ENCODE peak calls at places on chromosomes 13 and 19, in ten cellular contexts. V is ovary, Z is lower lobe of right lung, T is heart right ventricle, B is hepatocyte, Y is breast epithelium, X is psoas muscle, S is uterus, K is OCI-LY7, H is tibial nerve. N is an unnamed sample. For H3K9me3, the result is how much of the 10 kb centered on the place peaks cover.

GRCh38 chr19:34733266-34733825 is 697 bp upstream of the ZNF181 start:
- DNase-seq in H (peak), T (no peak), Y (no peak), V (no peak), B (peak), X (peak), S (no peak), Z (peak), K (peak), N (no peak)

GRCh38 chr13:38914070-38914469 is 76.6 kb downstream of the STOML3 start:
- DNase-seq in B (no peak), H (no peak), Y (no peak), V (no peak), X (no peak), T (no peak), K (no peak), Z (no peak), S (no peak), N (no peak)

GRCh38 chr13:40109324-40109958 is 454.0 kb downstream of the COG6 start:
- DNase-seq in X (no peak), T (no peak), B (peak), S (no peak), Z (no peak), V (no peak), K (no peak), H (no peak), Y (no peak), N (no peak)

GRCh38 chr19:16325671-16326400 is 1.2 kb downstream of the KLF2 start:
- DNase-seq in K (peak), T (peak), Y (no peak), H (no peak), Z (peak), X (peak), B (peak), V (peak), S (peak), N (no peak)

GRCh38 chr13:111937763-111938375 is 129.1 kb upstream of the SOX1 start:
- DNase-seq in Z (no peak), V (no peak), X (no peak), H (no peak), S (no peak), T (no peak), Y (no peak), B (no peak), K (no peak), N (no peak)

GRCh38 chr19:40305403-40305802 is 20.3 kb upstream of the AKT2 start:
- DNase-seq in Z (peak), Y (peak), H (no peak), V (peak), B (peak), S (peak), T (peak), X (peak), K (peak), N (peak)

GRCh38 chr19:13959962-13960862 is 7.9 kb downstream of the DCAF15 start:
- DNase-seq in S (no peak), V (no peak), B (peak), Y (no peak), X (peak), K (no peak), T (no peak), H (no peak), Z (no peak), N (no peak)

GRCh38 chr13:44142540-44142867 is 231.1 kb upstream of the SERP2 start:
- DNase-seq in S (no peak), Z (no peak), V (no peak), X (no peak), T (no peak), B (peak), Y (no peak), H (no peak), K (no peak), N (no peak)

GRCh38 chr13:75818181-75819110 is 182.3 kb downstream of the LMO7 start:
- DNase-seq in Z (no peak), H (no peak), Y (no peak), K (no peak), X (no peak), S (no peak), B (no peak), T (no peak), V (no peak), N (no peak)

GRCh38 chr19:38656171-38656981 is 8.9 kb downstream of the ACTN4 start:
- DNase-seq in Y (no peak), K (no peak), T (no peak), B (no peak), H (no peak), Z (no peak), X (no peak), V (no peak), S (no peak), N (peak)

GRCh38 chr19:33689138-33689746 is 67.5 kb downstream of the CHST8 start:
- DNase-seq in X (no peak), B (no peak), K (no peak), H (no peak), S (peak), V (no peak), Z (no peak), Y (peak), T (no peak), N (no peak)

GRCh38 chr13:46580362-46580839 is 27.4 kb downstream of the LRCH1 start:
- DNase-seq in T (no peak), V (no peak), S (no peak), K (no peak), X (no peak), Z (no peak), Y (no peak), B (no peak), H (no peak), N (no peak)

GRCh38 chr13:36819811-36820140 is 754 bp downstream of the RFXAP start:
- DNase-seq in X (no peak), Y (no peak), S (no peak), V (no peak), T (no peak), H (no peak), Z (no peak), B (peak), K (no peak), N (no peak)

GRCh38 chr19:33225458-33225925 is at the start of gene SLC7A10:
- DNase-seq in B (peak), Y (no peak), X (peak), H (no peak), Z (no peak), V (no peak), S (no peak), T (peak), K (no peak), N (peak)

GRCh38 chr13:26600345-26600761 is 42.9 kb downstream of the WASF3 start:
- DNase-seq in V (no peak), Z (no peak), B (no peak), K (no peak), S (peak), H (no peak), X (no peak), Y (no peak), T (no peak), N (no peak)

GRCh38 chr19:10835089-10835753 is 791 bp downstream of the TMED1 start:
- DNase-seq in S (no peak), Z (no peak), B (no peak), V (no peak), X (peak), K (no peak), Y (no peak), H (no peak), T (no peak), N (peak)

GRCh38 chr13:33057019-33057785 is 41.0 kb downstream of the KL start:
- DNase-seq in X (no peak), Y (no peak), S (no peak), V (no peak), B (no peak), T (no peak), K (peak), H (peak), Z (no peak), N (no peak)

GRCh38 chr13:111909971-111910671 is 156.8 kb upstream of the SOX1 start:
- DNase-seq in T (no peak), V (no peak), Y (no peak), B (peak), Z (no peak), H (no peak), S (no peak), X (no peak), K (no peak), N (no peak)

GRCh38 chr13:98370261-98370660 is 193.2 kb upstream of the RNF113B start:
- DNase-seq in Z (no peak), Y (no peak), T (no peak), H (no peak), K (no peak), V (no peak), B (no peak), S (no peak), X (no peak), N (no peak)

GRCh38 chr19:33796164-33797100 is at the start of gene KCTD15:
- DNase-seq in Y (no peak), S (peak), V (peak), T (peak), X (peak), K (peak), H (no peak), B (peak), Z (peak), N (peak)

GRCh38 chr19:42528354-42529247 is at the start of gene CEACAM1:
- DNase-seq in K (peak), V (no peak), Y (peak), Z (peak), T (peak), B (peak), S (no peak), X (no peak), H (no peak), N (no peak)

GRCh38 chr13:101942038-101942437 is 459.8 kb downstream of the FGF14 start:
- DNase-seq in Z (no peak), S (no peak), T (no peak), K (peak), Y (no peak), V (no peak), H (no peak), B (peak), X (no peak), N (no peak)

GRCh38 chr13:113855012-113855921 is 8.6 kb downstream of the GAS6 start:
- DNase-seq in B (no peak), K (no peak), S (peak), X (peak), T (no peak), Z (peak), Y (peak), H (no peak), V (peak), N (peak)

GRCh38 chr19:51098366-51099069 is 9.7 kb downstream of the CTU1 start:
- DNase-seq in H (no peak), V (peak), S (no peak), B (peak), K (no peak), Y (no peak), T (peak), X (no peak), Z (peak), N (no peak)

GRCh38 chr13:80390338-80390737 is 49.4 kb upstream of the SPRY2 start:
- DNase-seq in S (no peak), T (no peak), H (no peak), V (no peak), Y (no peak), X (no peak), Z (no peak), K (no peak), B (no peak), N (no peak)
- H3K9me3 ChIP-seq in S (under half), T (under half), H (under half), V (under half), Y (under half), X (under half), Z (under half), K (under half), B (under half), N (under half)

GRCh38 chr13:31587696-31588266 is 151.5 kb upstream of the RXFP2 start:
- DNase-seq in B (peak), Y (no peak), T (no peak), H (no peak), Z (no peak), V (no peak), X (no peak), S (no peak), K (no peak), N (no peak)

GRCh38 chr13:31588331-31588730 is 151.0 kb upstream of the RXFP2 start:
- DNase-seq in B (peak), H (no peak), V (no peak), Y (no peak), Z (no peak), T (no peak), X (no peak), K (no peak), S (no peak), N (no peak)

GRCh38 chr13:31591834-31592233 is 147.5 kb upstream of the RXFP2 start:
- DNase-seq in Z (no peak), K (no peak), V (no peak), Y (no peak), X (no peak), T (no peak), B (no peak), H (no peak), S (no peak), N (no peak)

GRCh38 chr13:31594056-31594455 is 145.3 kb upstream of the RXFP2 start:
- DNase-seq in Z (no peak), V (no peak), T (no peak), S (no peak), X (no peak), B (no peak), K (no peak), Y (no peak), H (no peak), N (no peak)

GRCh38 chr13:31588923-31589322 is 150.4 kb upstream of the RXFP2 start:
- DNase-seq in K (no peak), Y (no peak), V (no peak), Z (no peak), X (no peak), B (peak), T (no peak), S (no peak), H (no peak), N (no peak)
- H3K4me3 ChIP-seq in K (no peak), Y (no peak), V (no peak), Z (no peak), X (no peak), B (no peak), T (no peak), S (no peak), H (no peak), N (no peak)

DNA sequence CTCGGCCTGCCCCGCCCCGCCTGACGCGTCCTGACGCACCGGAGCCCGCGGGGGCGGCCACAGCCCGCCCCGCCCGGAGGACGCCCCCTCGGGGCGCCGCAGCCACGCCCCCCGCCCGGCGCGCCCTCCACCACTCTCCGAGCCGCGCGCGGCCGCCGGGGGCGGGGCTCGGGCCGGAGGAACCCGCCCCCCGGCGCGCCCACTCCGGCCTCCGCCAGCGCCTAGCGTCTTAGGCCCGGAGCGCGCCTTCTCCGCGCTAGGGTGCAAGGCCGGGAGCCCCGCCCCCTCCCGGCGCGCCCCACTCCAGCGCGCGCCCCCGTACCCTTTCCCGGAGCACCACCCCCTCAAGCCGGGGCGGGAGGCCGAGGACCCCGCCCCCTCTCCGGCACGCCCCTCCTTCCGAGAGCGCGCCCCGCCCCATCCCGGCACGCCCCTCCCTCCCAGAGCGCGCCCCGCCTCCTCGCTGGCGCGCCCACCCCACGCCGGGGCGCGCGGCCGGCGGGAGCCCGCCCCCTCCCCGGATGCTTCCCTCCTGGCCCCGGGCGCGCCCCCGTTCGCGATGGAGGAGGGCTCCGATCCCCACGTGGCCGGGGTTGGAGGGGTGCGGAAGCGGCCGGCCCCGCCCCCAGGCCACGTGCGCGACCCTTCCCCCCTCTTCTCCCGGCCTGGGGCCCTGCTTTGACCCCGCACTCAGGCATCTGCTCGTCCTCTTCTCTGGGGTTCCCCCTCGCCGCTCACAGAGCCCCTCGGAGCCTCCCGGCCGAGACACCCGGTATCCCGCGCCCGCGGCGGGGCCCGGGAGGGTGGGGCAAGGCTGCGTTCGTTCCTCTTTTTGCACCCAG is 480 bp upstream of the KLF16 start:
- DNase-seq in T (peak), V (peak), Y (peak), X (peak), K (peak), Z (peak), S (peak), B (peak), H (peak), N (peak)
- TF ChIP-seq CTCF in T (no peak), V (no peak), Y (no peak), X (no peak), K (no peak), Z (no peak), S (no peak), B (no peak), H (no peak), N (no peak)

GRCh38 chr19:22628401-22628800 is 5.7 kb upstream of the ZNF492 start:
- DNase-seq in B (no peak), V (no peak), S (no peak), H (no peak), K (no peak), X (no peak), T (no peak), Y (no peak), Z (no peak), N (no peak)
- H3K9me3 ChIP-seq in B (under half), V (under half), S (under half), H (under half), K (under half), X (under half), T (under half), Y (under half), Z (under half), N (under half)

GRCh38 chr19:52943884-52944643 is 18.6 kb downstream of the ZNF816 start:
- DNase-seq in V (no peak), S (no peak), K (no peak), Y (no peak), T (no peak), Z (no peak), B (no peak), X (no peak), H (no peak), N (no peak)
- H3K4me3 ChIP-seq in V (no peak), S (no peak), K (no peak), Y (no peak), T (no peak), Z (no peak), B (no peak), X (no peak), H (no peak), N (no peak)

DNA sequence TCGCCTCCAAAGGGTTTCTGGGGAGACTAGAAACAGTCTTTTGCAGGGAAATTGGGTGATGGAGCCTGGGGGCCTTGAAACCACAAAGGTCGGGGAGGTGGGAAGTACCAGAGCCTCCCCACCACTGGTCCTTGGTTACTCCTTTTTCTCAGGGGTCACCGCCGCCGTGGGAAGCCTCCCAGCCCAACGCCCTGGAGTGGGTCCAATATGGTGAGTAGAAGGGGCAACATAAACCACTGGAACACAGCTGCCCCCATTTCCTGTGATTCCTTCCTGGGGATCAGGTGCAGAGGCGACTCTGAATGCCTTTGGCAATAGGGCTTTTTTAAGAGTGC is 5.8 kb downstream of the PGLYRP1 start:
- DNase-seq in Y (no peak), T (no peak), V (no peak), S (no peak), X (no peak), K (no peak), B (no peak), Z (no peak), H (no peak), N (peak)
- TF ChIP-seq CTCF in Y (no peak), T (no peak), V (no peak), S (no peak), X (no peak), K (peak), B (no peak), Z (no peak), H (no peak), N (no peak)

GRCh38 chr19:12015015-12015752 is 20.3 kb downstream of the ZNF433 start:
- DNase-seq in H (no peak), T (no peak), Y (no peak), Z (no peak), X (no peak), S (no peak), B (no peak), K (no peak), V (no peak), N (no peak)

GRCh38 chr19:12015753-12016116 is 19.7 kb downstream of the ZNF433 start:
- DNase-seq in T (no peak), S (no peak), V (no peak), Z (no peak), X (no peak), K (no peak), B (no peak), Y (no peak), H (no peak), N (no peak)
- H3K9me3 ChIP-seq in T (half or more), S (half or more), V (half or more), Z (half or more), X (half or more), K (under half), B (half or more), Y (half or more), H (under half), N (under half)